ENCODE peak calls at places on chromosomes 1 and 21, in seven cellular contexts. Z is PC-3, O is pancreas, N is hepatocyte, P is prostate gland, L is H7, U is lower lobe of right lung. G is an unnamed sample. For H3K36me3, the result is how much of the 10 kb centered on the place peaks cover.

GRCh38 chr1:156641761-156642264 is at the start of gene BCAN:
- DNase-seq in U (no peak), O (no peak), Z (no peak), L (peak), N (peak), P (no peak), G (no peak)

GRCh38 chr1:11473635-11474034 is 5.3 kb upstream of the DISP3 start:
- DNase-seq in L (peak), U (no peak), Z (peak), O (no peak), N (peak), P (no peak), G (no peak)

GRCh38 chr21:46223217-46223616 is 5.4 kb downstream of the LSS start:
- DNase-seq in U (no peak), N (no peak), P (no peak), L (no peak), O (no peak), Z (no peak), G (no peak)

GRCh38 chr1:198162091-198162767 is 5.4 kb downstream of the NEK7 start:
- DNase-seq in Z (no peak), U (peak), N (peak), L (no peak), O (no peak), P (no peak), G (no peak)

GRCh38 chr1:86687595-86687994 is 16.8 kb upstream of the SH3GLB1 start:
- DNase-seq in O (no peak), P (no peak), N (no peak), L (no peak), U (no peak), Z (peak), G (no peak)

GRCh38 chr1:161902146-161902545 is 121.5 kb downstream of the OLFML2B start:
- DNase-seq in N (no peak), L (no peak), U (no peak), P (no peak), Z (no peak), O (no peak), G (no peak)

GRCh38 chr1:216119600-216119999 is 303.6 kb downstream of the USH2A start:
- DNase-seq in N (peak), P (no peak), L (peak), O (no peak), U (no peak), Z (peak), G (no peak)

GRCh38 chr1:93989601-93990000 is 80.4 kb upstream of the GCLM start:
- DNase-seq in N (no peak), Z (no peak), U (no peak), O (no peak), L (no peak), P (no peak), G (no peak)

GRCh38 chr1:91578320-91579109 is 77.9 kb downstream of the CDC7 start:
- DNase-seq in N (peak), Z (peak), P (no peak), L (no peak), U (no peak), O (no peak), G (no peak)

GRCh38 chr1:46517010-46517600 is 27.5 kb downstream of the DMBX1 start:
- DNase-seq in N (no peak), O (peak), P (peak), U (peak), L (peak), Z (peak), G (peak)

GRCh38 chr21:32348604-32349332 is 44.0 kb downstream of the URB1 start:
- DNase-seq in Z (no peak), N (no peak), L (no peak), P (peak), O (peak), U (no peak), G (no peak)

GRCh38 chr1:33828654-33829053 is 35.2 kb upstream of the HMGB4 start:
- DNase-seq in Z (no peak), N (no peak), L (no peak), P (no peak), U (no peak), O (no peak), G (no peak)

GRCh38 chr21:44303490-44303981 is 3.7 kb downstream of the PFKL start:
- DNase-seq in N (peak), P (no peak), L (no peak), U (no peak), O (no peak), Z (no peak), G (no peak)

GRCh38 chr1:1943834-1944570 is 24.9 kb upstream of the TMEM52 start:
- DNase-seq in O (peak), N (peak), U (peak), L (peak), P (peak), Z (peak), G (peak)

GRCh38 chr1:25204797-25205441 is 27.4 kb downstream of the SYF2 start:
- DNase-seq in N (peak), L (peak), Z (peak), O (no peak), P (no peak), U (no peak), G (peak)

GRCh38 chr1:39116868-39117728 is 87.4 kb upstream of the MACF1 start:
- DNase-seq in N (peak), U (no peak), O (no peak), L (no peak), P (no peak), Z (peak), G (no peak)

GRCh38 chr1:230002164-230002803 is 64.8 kb upstream of the GALNT2 start:
- DNase-seq in Z (no peak), O (no peak), N (no peak), U (no peak), L (no peak), P (no peak), G (no peak)

GRCh38 chr1:29698033-29698432 is 461.7 kb downstream of the PTPRU start:
- DNase-seq in N (peak), O (no peak), L (peak), P (no peak), Z (peak), U (no peak), G (peak)

GRCh38 chr21:46570631-46571030 is 34.3 kb downstream of the S100B start:
- DNase-seq in L (no peak), N (no peak), U (no peak), P (no peak), O (no peak), Z (no peak), G (no peak)

GRCh38 chr1:9766759-9767442 is 56.9 kb downstream of the CLSTN1 start:
- DNase-seq in N (peak), L (no peak), P (no peak), Z (peak), U (no peak), O (no peak), G (no peak)

GRCh38 chr21:43867936-43868335 is 2.9 kb downstream of the AGPAT3 start:
- DNase-seq in L (no peak), Z (no peak), N (peak), P (no peak), U (no peak), O (no peak), G (no peak)

GRCh38 chr1:12615916-12616708 is 1.9 kb downstream of the DHRS3 start:
- DNase-seq in Z (peak), L (peak), O (peak), P (peak), N (peak), U (peak), G (peak)

GRCh38 chr1:90472775-90473174 is 244.3 kb downstream of the BARHL2 start:
- DNase-seq in P (no peak), U (no peak), Z (no peak), O (no peak), N (no peak), L (no peak), G (no peak)

GRCh38 chr1:214285622-214286440 is 4.9 kb downstream of the SMYD2 start:
- DNase-seq in O (no peak), L (no peak), N (no peak), Z (no peak), U (no peak), P (no peak), G (no peak)

GRCh38 chr21:15820857-15821256 is 91.1 kb downstream of the USP25 start:
- DNase-seq in O (no peak), Z (peak), N (no peak), L (no peak), P (no peak), U (no peak), G (no peak)

GRCh38 chr21:36610201-36610600 is 88.7 kb upstream of the SIM2 start:
- DNase-seq in O (no peak), N (no peak), L (no peak), P (no peak), U (no peak), Z (peak), G (no peak)

GRCh38 chr1:182197555-182197954 is 136.0 kb upstream of the ZNF648 start:
- DNase-seq in P (no peak), O (no peak), L (no peak), N (no peak), Z (no peak), U (no peak), G (no peak)

GRCh38 chr1:203038217-203038741 is 12.0 kb downstream of the PPFIA4 start:
- DNase-seq in Z (peak), L (peak), N (no peak), P (no peak), O (peak), U (no peak), G (no peak)

GRCh38 chr1:109928591-109929111 is 18.0 kb downstream of the CSF1 start:
- DNase-seq in U (no peak), P (no peak), O (no peak), L (peak), Z (no peak), N (peak), G (no peak)

GRCh38 chr1:54273092-54273836 is 73.3 kb downstream of the MRPL37 start:
- DNase-seq in P (no peak), O (peak), U (peak), L (no peak), N (peak), Z (no peak), G (no peak)

GRCh38 chr1:84069236-84069845 is 70.4 kb upstream of the TTLL7 start:
- DNase-seq in U (no peak), N (no peak), O (no peak), Z (peak), P (no peak), L (no peak), G (no peak)

GRCh38 chr1:234607091-234608025 is 2.6 kb downstream of the IRF2BP2 start:
- DNase-seq in U (peak), N (no peak), L (peak), P (no peak), Z (peak), O (peak), G (peak)

GRCh38 chr1:8406946-8407345 is 89.0 kb downstream of the SLC45A1 start:
- DNase-seq in L (no peak), P (no peak), N (no peak), Z (no peak), O (no peak), U (no peak), G (no peak)

GRCh38 chr1:20552728-20553571 is 577 bp downstream of the FAM43B start:
- DNase-seq in L (peak), Z (peak), P (no peak), U (no peak), O (no peak), N (peak), G (no peak)

GRCh38 chr1:228212415-228212965 is 4.6 kb downstream of the OBSCN start:
- DNase-seq in N (peak), P (no peak), U (peak), L (no peak), O (no peak), Z (no peak), G (no peak)

GRCh38 chr1:228214921-228215662 is 7.2 kb downstream of the OBSCN start:
- DNase-seq in N (no peak), U (no peak), L (no peak), Z (no peak), O (no peak), P (no peak), G (no peak)

GRCh38 chr1:228212966-228213844 is 5.4 kb downstream of the OBSCN start:
- DNase-seq in P (peak), L (peak), O (peak), U (peak), Z (peak), N (peak), G (peak)

GRCh38 chr1:228215663-228216116 is 7.8 kb downstream of the OBSCN start:
- DNase-seq in N (no peak), O (no peak), L (no peak), U (no peak), P (no peak), Z (no peak), G (no peak)

GRCh38 chr1:228213917-228214808 is 6.3 kb downstream of the OBSCN start:
- DNase-seq in L (no peak), N (no peak), O (no peak), Z (no peak), P (no peak), U (peak), G (peak)
- H3K36me3 ChIP-seq in L (under half), N (under half), O (under half), Z (under half), P (under half), U (under half), G (under half)

GRCh38 chr1:42931108-42931539 is 27.5 kb downstream of the SLC2A1 start:
- DNase-seq in L (peak), O (no peak), Z (peak), N (peak), P (no peak), U (no peak), G (peak)

GRCh38 chr1:42929434-42930177 is 29.1 kb downstream of the SLC2A1 start:
- DNase-seq in N (no peak), Z (no peak), P (no peak), L (peak), U (no peak), O (no peak), G (peak)

GRCh38 chr1:42931911-42932422 is 26.7 kb downstream of the SLC2A1 start:
- DNase-seq in O (peak), U (peak), N (no peak), Z (peak), L (peak), P (peak), G (peak)

GRCh38 chr1:42928859-42929258 is 29.8 kb downstream of the SLC2A1 start:
- DNase-seq in L (peak), U (no peak), Z (no peak), P (no peak), N (peak), O (no peak), G (peak)

DNA sequence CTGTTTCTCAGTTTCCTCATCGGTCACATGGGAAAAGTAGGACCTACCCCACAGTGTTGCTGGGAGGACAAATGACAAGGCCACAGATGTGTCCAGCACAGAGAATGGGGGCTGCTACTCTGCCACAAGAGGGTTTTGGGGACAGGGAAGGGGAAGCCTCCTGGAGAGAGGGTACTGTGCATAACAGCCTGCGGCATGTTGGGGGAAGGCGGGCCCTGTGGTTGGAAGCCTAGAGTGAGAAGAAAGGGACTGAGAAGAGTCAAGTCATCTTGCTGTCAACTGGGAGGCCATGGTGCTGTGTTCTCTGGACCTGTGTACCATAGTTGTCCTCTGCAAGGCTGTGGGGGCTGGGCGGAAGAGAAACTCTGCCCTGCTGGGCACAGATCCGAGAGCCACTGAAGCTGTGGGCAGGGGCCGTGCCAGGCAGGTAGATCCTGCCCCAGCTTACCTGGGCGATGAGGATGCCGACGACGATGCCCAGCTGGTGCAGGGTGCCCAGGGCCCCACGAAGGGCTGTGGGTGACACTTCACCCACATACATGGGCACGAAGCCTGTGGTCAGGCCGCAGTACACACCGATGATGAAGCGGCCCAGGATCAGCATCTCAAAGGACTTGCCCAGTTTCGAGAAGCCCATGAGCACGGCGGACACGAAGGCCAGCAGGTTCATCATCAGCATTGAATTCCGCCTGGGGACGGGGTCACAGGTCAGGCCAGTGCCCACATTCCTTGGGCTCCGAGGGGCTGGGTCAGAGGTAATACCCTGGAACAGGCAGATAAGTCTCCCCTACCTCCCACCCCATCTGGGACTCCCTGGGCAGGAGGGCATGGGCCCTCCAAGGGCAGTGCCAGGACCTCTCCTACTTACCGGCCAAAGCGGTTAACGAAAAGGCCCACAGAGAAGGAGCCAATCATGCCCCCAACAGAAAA is 28.2 kb downstream of the SLC2A1 start:
- DNase-seq in N (no peak), O (no peak), U (no peak), L (peak), Z (no peak), P (no peak), G (peak)
- H3K36me3 ChIP-seq in N (under half), O (under half), U (under half), L (half or more), Z (half or more), P (under half), G (under half)

GRCh38 chr1:212101735-212102134 is 66.2 kb downstream of the DTL start:
- DNase-seq in Z (no peak), P (no peak), O (no peak), N (no peak), L (no peak), U (no peak), G (no peak)

GRCh38 chr1:212098340-212098739 is 62.8 kb downstream of the DTL start:
- DNase-seq in Z (no peak), O (no peak), N (no peak), L (no peak), P (no peak), U (no peak), G (no peak)

GRCh38 chr1:212097360-212097759 is 61.8 kb downstream of the DTL start:
- DNase-seq in Z (no peak), O (no peak), L (no peak), N (no peak), P (no peak), U (no peak), G (no peak)

GRCh38 chr1:212104586-212105282 is 69.2 kb downstream of the DTL start:
- DNase-seq in Z (no peak), P (no peak), U (no peak), L (no peak), N (peak), O (no peak), G (no peak)

DNA sequence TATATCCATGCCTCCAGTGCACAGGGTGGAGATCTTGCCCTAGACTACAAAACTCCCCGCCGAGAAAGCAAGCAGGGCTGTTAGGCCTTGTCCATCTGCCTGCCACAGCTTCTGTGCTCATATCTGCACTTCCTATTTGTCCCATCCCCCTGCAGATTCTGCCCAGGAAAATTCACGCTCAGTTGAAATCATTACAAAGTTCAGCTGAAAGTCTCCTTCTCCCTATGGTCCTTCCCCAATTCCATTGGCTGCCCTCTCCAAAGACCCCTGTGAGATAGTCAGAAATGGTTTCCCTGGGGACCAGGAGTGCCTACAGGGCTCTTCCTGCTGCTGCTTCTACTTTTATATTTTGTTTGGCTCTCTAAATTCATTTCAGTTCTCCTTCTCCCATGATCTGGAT is 63.2 kb downstream of the DTL start:
- DNase-seq in L (no peak), O (no peak), Z (no peak), P (no peak), U (no peak), N (no peak), G (no peak)
- H3K36me3 ChIP-seq in L (under half), O (under half), Z (half or more), P (under half), U (under half), N (under half), G (under half)

GRCh38 chr1:226369110-226369509 is 38.8 kb downstream of the PARP1 start:
- DNase-seq in L (no peak), O (no peak), P (no peak), N (no peak), U (no peak), Z (no peak), G (no peak)
- H3K36me3 ChIP-seq in L (half or more), O (half or more), P (under half), N (under half), U (half or more), Z (half or more), G (half or more)

G was measured in upper lobe of right lung.